ENCODE peak calls at places on chromosomes 11 and 22, in four cellular contexts. Z is heart right ventricle, O is pancreas, M is transverse colon. A is an unnamed sample.
A peak's percentile ranks its signal among the peaks of the same experiment; 100 is the strongest.

GRCh38 chr11:121366038-121366437 is 73.5 kb downstream of the SC5D start:
- DNase-seq in Z (no peak), O (no peak), M (no peak), A (no peak)

GRCh38 chr22:41800348-41801146 is at the start of gene CCDC134:
- DNase-seq in Z (peak; percentile 95), O (peak; percentile 90), M (peak; percentile 94), A (peak; percentile 84)

GRCh38 chr11:128776088-128776433 is 82.2 kb downstream of the FLI1 start:
- DNase-seq in Z (no peak), O (no peak), M (peak; percentile 38), A (no peak)

GRCh38 chr22:46054091-46054877 is 77.3 kb upstream of the WNT7B start:
- DNase-seq in Z (peak; percentile 77), O (peak; percentile 57), M (peak; percentile 70), A (peak; percentile 66)

GRCh38 chr11:63832336-63832735 is 6.6 kb upstream of the MARK2 start:
- DNase-seq in Z (no peak), O (no peak), M (no peak), A (no peak)

GRCh38 chr11:122159173-122159701 is 43.2 kb upstream of the BLID start:
- DNase-seq in Z (no peak), O (no peak), M (no peak), A (no peak)

GRCh38 chr11:114076974-114077373 is 17.5 kb downstream of the ZBTB16 start:
- DNase-seq in Z (no peak), O (no peak), M (no peak), A (no peak)

GRCh38 chr11:44958165-44958564 is 7.5 kb upstream of the TP53I11 start:
- DNase-seq in Z (no peak), O (no peak), M (peak; percentile 67), A (no peak)

GRCh38 chr11:128532016-128532570 is 55.3 kb downstream of the ETS1 start:
- DNase-seq in Z (no peak), O (no peak), M (no peak), A (no peak)

GRCh38 chr11:128285313-128285712 is 302.0 kb downstream of the ETS1 start:
- DNase-seq in Z (no peak), O (no peak), M (no peak), A (no peak)

GRCh38 chr22:45497746-45498145 is 4.9 kb upstream of the FBLN1 start:
- DNase-seq in Z (no peak), O (no peak), M (no peak), A (no peak)

GRCh38 chr11:130068546-130068985 is 1.1 kb upstream of the APLP2 start:
- DNase-seq in Z (no peak), O (no peak), M (no peak), A (no peak)

GRCh38 chr22:45638834-45639746 is 32.5 kb upstream of the ATXN10 start:
- DNase-seq in Z (peak; percentile 50), O (no peak), M (peak; percentile 69), A (no peak)

GRCh38 chr22:44289429-44290171 is 23.2 kb downstream of the SHISAL1 start:
- DNase-seq in Z (no peak), O (no peak), M (no peak), A (no peak)

GRCh38 chr22:38455530-38456271 is 702 bp upstream of the KCNJ4 start:
- DNase-seq in Z (peak; percentile 66), O (no peak), M (no peak), A (no peak)

GRCh38 chr11:123561046-123561781 is 93.2 kb downstream of the SCN3B start:
- DNase-seq in Z (no peak), O (peak; percentile 38), M (no peak), A (no peak)

GRCh38 chr11:134044514-134045284 is 24.2 kb upstream of the JAM3 start:
- DNase-seq in Z (no peak), O (no peak), M (no peak), A (no peak)

GRCh38 chr11:6603287-6604080 is at the start of the genes ILK and RRP8:
- DNase-seq in Z (peak; percentile 92), O (peak; percentile 90), M (peak; percentile 94), A (peak; percentile 91)

GRCh38 chr11:62245271-62245753 is 3.3 kb downstream of the SCGB1D2 start:
- DNase-seq in Z (no peak), O (no peak), M (no peak), A (no peak)

GRCh38 chr11:17907046-17907445 is 105.8 kb downstream of the SERGEF start:
- DNase-seq in Z (no peak), O (no peak), M (no peak), A (no peak)

GRCh38 chr11:5004429-5005274 is 10.0 kb downstream of the OR51L1 start:
- DNase-seq in Z (peak; percentile 21), O (peak; percentile 16), M (peak; percentile 46), A (no peak)

GRCh38 chr11:11916981-11917399 is 75.2 kb downstream of the USP47 start:
- DNase-seq in Z (no peak), O (no peak), M (no peak), A (peak; percentile 31)

GRCh38 chr22:37279469-37279868 is 2.8 kb upstream of the CYTH4 start:
- DNase-seq in Z (no peak), O (no peak), M (no peak), A (no peak)

GRCh38 chr22:37281646-37282384 is 493 bp upstream of the CYTH4 start:
- DNase-seq in Z (no peak), O (no peak), M (no peak), A (no peak)

GRCh38 chr22:37280718-37281117 is 1.6 kb upstream of the CYTH4 start:
- DNase-seq in Z (no peak), O (no peak), M (no peak), A (no peak)

GRCh38 chr22:37282385-37282677 is at the start of gene CYTH4:
- DNase-seq in Z (peak; percentile 61), O (no peak), M (peak; percentile 80), A (no peak)

DNA sequence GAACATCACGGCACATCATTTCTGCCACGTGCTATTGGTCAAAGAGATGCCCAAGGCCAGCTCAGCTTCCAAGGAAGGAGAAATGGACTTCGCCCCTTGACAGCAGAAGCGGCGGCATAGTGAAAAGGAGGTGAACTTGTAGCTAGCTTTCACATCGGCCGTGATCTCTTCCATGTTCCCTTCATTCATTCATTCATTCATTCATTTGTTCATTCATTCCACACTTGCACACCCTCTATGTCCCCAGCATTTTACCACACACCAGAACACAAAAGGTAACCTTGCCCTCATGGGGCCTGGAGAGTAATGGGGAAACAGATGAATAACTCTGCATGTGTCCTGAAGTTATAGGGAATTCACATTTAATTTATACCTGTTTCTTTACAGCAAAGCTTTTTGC is 1.1 kb upstream of the CYTH4 start:
- DNase-seq in Z (no peak), O (no peak), M (no peak), A (no peak)
- H3K4me3 ChIP-seq in Z (no peak overlapping the region), O (no peak overlapping the region), M (no peak overlapping the region), A (no peak overlapping the region)

GRCh38 chr22:35896306-35896705 is 132.3 kb downstream of the RBFOX2 start:
- DNase-seq in Z (no peak), O (no peak), M (no peak), A (no peak)
- H3K4me1 ChIP-seq in Z (peaks cover 26% of the 10 kb centered on the region), O (peaks cover 7% of the 10 kb centered on the region), M (peaks cover 38% of the 10 kb centered on the region), A (peaks cover 5% of the 10 kb centered on the region)

DNA sequence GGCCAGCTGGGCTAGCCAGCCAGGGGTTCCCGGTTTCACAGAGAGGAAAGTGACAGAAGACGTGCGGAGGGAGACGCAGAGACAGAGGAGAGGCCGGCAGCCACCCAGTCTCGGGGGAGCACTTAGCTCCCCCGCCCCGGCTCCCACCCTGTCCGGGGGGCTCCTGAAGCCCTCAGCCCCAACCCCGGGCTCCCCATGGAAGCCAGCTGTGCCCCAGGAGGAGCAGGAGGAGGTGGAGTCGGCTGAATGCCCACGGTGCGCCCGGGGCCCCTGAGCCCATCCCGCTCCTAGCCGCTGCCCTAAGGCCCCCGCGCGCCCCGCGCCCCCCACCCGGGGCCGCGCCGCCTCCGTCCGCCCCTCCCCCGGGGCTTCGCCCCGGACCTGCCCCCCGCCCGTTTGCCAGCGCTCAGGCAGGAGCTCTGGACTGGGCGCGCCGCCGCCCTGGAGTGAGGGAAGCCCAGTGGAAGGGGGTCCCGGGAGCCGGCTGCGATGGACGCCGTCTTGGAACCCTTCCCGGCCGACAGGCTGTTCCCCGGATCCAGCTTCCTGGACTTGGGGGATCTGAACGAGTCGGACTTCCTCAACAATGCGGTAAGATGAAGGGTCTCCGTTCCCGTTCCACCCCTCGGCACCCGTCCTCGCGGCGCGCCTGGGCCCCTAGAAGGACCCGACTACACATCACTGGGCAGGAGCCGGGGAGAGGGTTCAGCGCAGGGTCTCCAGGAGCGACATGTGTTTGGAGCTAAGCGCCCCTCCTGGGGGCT is at the start of gene CREB3L1:
- DNase-seq in Z (peak; percentile 59), O (peak; percentile 83), M (peak; percentile 81), A (no peak)
- H3K4me3 ChIP-seq in Z (peak within 1 kb of the TSS; percentile 71), O (peak within 1 kb of the TSS; percentile 78), M (peak within 1 kb of the TSS; percentile 65), A (peak within 1 kb of the TSS; percentile 80)

GRCh38 chr22:31284241-31284745 is 8.0 kb downstream of the PIK3IP1 start:
- DNase-seq in Z (no peak), O (no peak), M (no peak), A (no peak)
- H3K4me1 ChIP-seq in Z (peaks cover 13% of the 10 kb centered on the region), O (no peaks in the 10 kb centered on the region), M (peaks cover 61% of the 10 kb centered on the region), A (no peaks in the 10 kb centered on the region)

GRCh38 chr11:116138280-116138679 is 634.1 kb upstream of the CADM1 start:
- DNase-seq in Z (no peak), O (no peak), M (no peak), A (no peak)
- H3K4me3 ChIP-seq in Z (no peak overlapping the region), O (no peak overlapping the region), M (no peak overlapping the region), A (no peak overlapping the region)

DNA sequence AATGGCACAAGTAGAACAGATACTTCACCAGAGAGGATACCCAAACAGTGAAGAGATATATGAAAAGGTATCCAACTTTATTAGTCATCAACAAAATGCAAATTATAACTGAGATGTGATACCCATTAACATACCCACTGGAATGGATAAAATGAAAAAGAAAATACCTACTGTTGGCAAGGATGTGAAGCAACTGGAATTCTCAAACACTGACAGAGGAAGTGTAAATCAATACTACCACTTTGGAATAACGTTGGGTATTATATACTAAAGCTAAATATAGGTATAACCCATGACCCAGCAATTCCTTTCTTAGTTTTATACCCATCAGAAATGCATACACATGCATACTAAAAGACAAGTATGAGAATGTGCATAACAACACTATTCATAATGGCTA is 80.5 kb downstream of the RPL27A start:
- DNase-seq in Z (no peak), O (no peak), M (no peak), A (no peak)
- H3K4me1 ChIP-seq in Z (peaks cover 80% of the 10 kb centered on the region), O (peaks cover 15% of the 10 kb centered on the region), M (peaks cover 79% of the 10 kb centered on the region), A (peaks cover 9% of the 10 kb centered on the region)

DNA sequence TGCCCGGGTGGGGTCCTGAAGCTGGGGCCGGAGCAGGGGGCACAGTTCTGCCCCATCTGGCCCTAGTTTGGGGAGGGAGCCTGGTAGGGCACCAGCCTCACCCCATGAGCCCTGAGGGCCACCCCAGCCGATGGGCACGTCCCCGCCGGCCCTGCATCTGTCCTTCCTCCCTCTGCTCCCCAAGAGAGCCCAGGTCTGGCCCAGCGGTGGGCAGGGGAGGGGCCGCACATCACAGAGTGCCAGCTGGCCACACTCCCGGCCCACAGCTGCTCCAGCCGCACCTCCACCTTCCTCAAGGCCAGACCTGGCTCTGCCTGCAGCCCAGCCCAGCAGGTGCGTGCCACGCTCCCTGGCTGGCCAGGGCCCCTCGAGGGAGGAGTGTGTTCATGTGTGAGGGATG is 21.6 kb downstream of the BRSK2 start:
- DNase-seq in Z (no peak), O (peak; percentile 95), M (no peak), A (no peak)
- H3K4me3 ChIP-seq in Z (no peak overlapping the region), O (no peak overlapping the region), M (no peak overlapping the region), A (no peak overlapping the region)